ENCODE peak calls at places on chromosomes 4 and X, in seven cellular contexts. S is fibroblast of lung, D is PC-3, E is HepG2, M is endothelial cell of umbilical vein, X is OCI-LY7, B is A549. V is an unnamed sample.

GRCh38 chrX:13428055-13428786 is 108.4 kb upstream of the ATXN3L start:
- DNase-seq in S (peak; percentile 83), D (peak; percentile 88), E (no peak), M (peak; percentile 76), X (no peak), B (peak; percentile 24), V (peak; percentile 39)

GRCh38 chr4:3010577-3010976 is 47.2 kb downstream of the GRK4 start:
- DNase-seq in S (no peak), D (peak; percentile 52), E (no peak), M (no peak), X (no peak), B (no peak), V (no peak)

GRCh38 chr4:22048326-22048725 is 99.8 kb upstream of the KCNIP4 start:
- DNase-seq in S (no peak), D (no peak), E (no peak), M (no peak), X (no peak), B (no peak), V (no peak)

GRCh38 chr4:160481696-160482330 is 1378.9 kb downstream of the RAPGEF2 start:
- DNase-seq in S (no peak), D (no peak), E (no peak), M (no peak), X (no peak), B (no peak), V (no peak)

GRCh38 chr4:109977854-109978501 is 65.3 kb downstream of the EGF start:
- DNase-seq in S (peak; percentile 59), D (peak; percentile 79), E (peak; percentile 18), M (peak; percentile 51), X (peak; percentile 62), B (peak; percentile 10), V (peak; percentile 38)

GRCh38 chr4:103019319-103020124 is at the start of gene SLC9B1:
- DNase-seq in S (peak; percentile 99), D (peak; percentile 95), E (peak; percentile 77), M (peak; percentile 96), X (peak; percentile 81), B (peak; percentile 66), V (no peak)

GRCh38 chr4:186021461-186022167 is 47.3 kb upstream of the TLR3 start:
- DNase-seq in S (peak; percentile 24), D (peak; percentile 44), E (peak; percentile 30), M (peak; percentile 69), X (peak; percentile 44), B (peak; percentile 14), V (peak; percentile 88)

GRCh38 chr4:172073590-172073989 is 260.4 kb downstream of the GALNTL6 start:
- DNase-seq in S (no peak), D (no peak), E (no peak), M (no peak), X (no peak), B (no peak), V (peak; percentile 60)

GRCh38 chrX:19344207-19344534 is 444 bp downstream of the PDHA1 start:
- DNase-seq in S (no peak), D (no peak), E (no peak), M (peak; percentile 1), X (no peak), B (no peak), V (no peak)

GRCh38 chrX:19343085-19343461 is 654 bp upstream of the PDHA1 start:
- DNase-seq in S (no peak), D (no peak), E (peak; percentile 36), M (no peak), X (no peak), B (no peak), V (peak; percentile 52)

GRCh38 chrX:19343462-19344206 is at the start of gene PDHA1:
- DNase-seq in S (peak; percentile 86), D (peak; percentile 95), E (peak; percentile 81), M (peak; percentile 92), X (peak; percentile 93), B (peak; percentile 77), V (peak; percentile 95)

GRCh38 chrX:19344661-19345060 is 934 bp downstream of the PDHA1 start:
- DNase-seq in S (no peak), D (no peak), E (no peak), M (peak; percentile 1), X (peak; percentile 11), B (no peak), V (no peak)

DNA sequence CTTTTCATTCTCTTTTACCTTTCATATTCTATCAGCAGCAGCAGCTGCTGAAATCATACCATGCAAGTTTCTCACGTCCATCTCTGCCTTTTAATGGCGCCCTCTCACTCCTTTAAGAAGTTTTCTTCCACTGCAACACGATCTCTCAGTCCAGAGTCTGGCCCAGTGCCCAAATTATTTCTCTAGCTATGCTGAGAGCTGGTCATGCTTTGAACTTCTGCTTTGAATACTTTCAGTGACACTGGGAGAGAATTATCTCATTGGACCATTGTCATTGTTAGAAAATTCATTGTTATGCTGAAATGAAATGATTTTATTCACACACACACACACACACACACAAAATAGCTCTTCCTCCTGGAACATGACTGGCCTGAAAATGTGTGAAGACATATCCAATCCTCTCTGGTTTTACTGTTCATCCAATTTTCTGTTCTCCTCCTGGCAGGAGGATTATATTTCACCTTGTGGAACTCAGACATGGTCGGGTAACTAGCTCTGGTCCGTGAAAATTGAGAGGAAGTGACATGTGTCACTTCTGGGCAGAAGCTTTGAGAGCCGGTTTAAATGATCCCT is 1.3 kb upstream of the PDHA1 start:
- DNase-seq in S (peak; percentile 9), D (peak; percentile 7), E (no peak), M (no peak), X (peak; percentile 0), B (no peak), V (no peak)
- H3K4me2 ChIP-seq in S (no peak overlapping the region), D (no peak overlapping the region), E (peak overlapping the region; percentile 93), M (no peak overlapping the region), X (peak overlapping the region; percentile 95), B (no peak overlapping the region), V (peak overlapping the region; percentile 79)

GRCh38 chrX:68695206-68695845 is 47.9 kb downstream of the STARD8 start:
- DNase-seq in S (no peak), D (no peak), E (no peak), M (no peak), X (no peak), B (peak; percentile 26), V (no peak)

GRCh38 chrX:68698955-68699354 is 51.5 kb downstream of the STARD8 start:
- DNase-seq in S (no peak), D (no peak), E (peak; percentile 66), M (no peak), X (no peak), B (no peak), V (no peak)

GRCh38 chrX:68696267-68696666 is 48.8 kb downstream of the STARD8 start:
- DNase-seq in S (no peak), D (no peak), E (no peak), M (no peak), X (no peak), B (no peak), V (no peak)

GRCh38 chrX:68697036-68697435 is 49.6 kb downstream of the STARD8 start:
- DNase-seq in S (no peak), D (no peak), E (no peak), M (peak; percentile 44), X (no peak), B (no peak), V (no peak)

DNA sequence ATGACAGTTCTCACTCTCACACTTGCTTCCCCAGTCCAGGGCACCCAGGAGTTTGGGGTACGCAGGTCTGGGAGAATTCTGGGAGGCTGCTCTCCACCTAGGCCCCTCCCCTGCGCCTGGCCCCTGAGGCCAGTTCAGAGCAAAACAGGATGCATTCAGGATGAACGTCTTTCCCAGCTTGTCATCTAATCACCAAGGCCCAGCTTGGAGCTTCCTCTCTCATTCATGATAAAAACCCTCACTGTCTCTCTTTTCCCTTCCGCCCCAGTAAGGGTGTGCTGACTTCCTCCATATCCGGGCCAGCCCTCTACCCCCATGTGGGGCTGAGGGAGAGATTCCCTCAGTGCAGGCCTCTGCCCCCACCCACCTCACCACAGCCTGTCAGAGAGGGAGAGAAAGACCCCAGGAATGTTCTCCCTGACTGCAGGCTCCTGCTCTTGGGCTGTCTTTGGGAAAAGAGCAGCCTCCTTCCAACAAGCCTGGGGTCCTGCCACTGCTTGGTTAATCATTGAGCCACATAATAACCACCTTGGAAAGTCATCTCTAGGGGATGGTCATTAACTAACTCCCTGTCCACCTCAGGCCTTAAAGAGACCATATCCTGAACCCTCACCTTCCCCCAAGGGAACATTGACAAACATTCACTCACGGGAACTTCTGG is 50.1 kb downstream of the STARD8 start:
- DNase-seq in S (no peak), D (no peak), E (no peak), M (peak; percentile 53), X (no peak), B (no peak), V (no peak)
- H3K4me3 ChIP-seq in S (no peak overlapping the region), D (no peak overlapping the region), E (peak overlapping the region; percentile 16), M (no peak overlapping the region), X (no peak overlapping the region), B (no peak overlapping the region), V (no peak overlapping the region)

GRCh38 chrX:40272141-40272540 is 174.4 kb upstream of the BCOR start:
- DNase-seq in S (peak; percentile 27), D (no peak), E (no peak), M (no peak), X (no peak), B (no peak), V (no peak)

GRCh38 chrX:40266490-40267333 is 169.0 kb upstream of the BCOR start:
- DNase-seq in S (peak; percentile 53), D (peak; percentile 71), E (peak; percentile 23), M (peak; percentile 45), X (peak; percentile 62), B (peak; percentile 73), V (peak; percentile 88)

GRCh38 chrX:40268126-40268525 is 170.4 kb upstream of the BCOR start:
- DNase-seq in S (no peak), D (no peak), E (no peak), M (no peak), X (no peak), B (no peak), V (no peak)

GRCh38 chrX:40262641-40263560 is 165.1 kb upstream of the BCOR start:
- DNase-seq in S (peak; percentile 62), D (peak; percentile 37), E (peak; percentile 8), M (peak; percentile 22), X (no peak), B (no peak), V (no peak)

DNA sequence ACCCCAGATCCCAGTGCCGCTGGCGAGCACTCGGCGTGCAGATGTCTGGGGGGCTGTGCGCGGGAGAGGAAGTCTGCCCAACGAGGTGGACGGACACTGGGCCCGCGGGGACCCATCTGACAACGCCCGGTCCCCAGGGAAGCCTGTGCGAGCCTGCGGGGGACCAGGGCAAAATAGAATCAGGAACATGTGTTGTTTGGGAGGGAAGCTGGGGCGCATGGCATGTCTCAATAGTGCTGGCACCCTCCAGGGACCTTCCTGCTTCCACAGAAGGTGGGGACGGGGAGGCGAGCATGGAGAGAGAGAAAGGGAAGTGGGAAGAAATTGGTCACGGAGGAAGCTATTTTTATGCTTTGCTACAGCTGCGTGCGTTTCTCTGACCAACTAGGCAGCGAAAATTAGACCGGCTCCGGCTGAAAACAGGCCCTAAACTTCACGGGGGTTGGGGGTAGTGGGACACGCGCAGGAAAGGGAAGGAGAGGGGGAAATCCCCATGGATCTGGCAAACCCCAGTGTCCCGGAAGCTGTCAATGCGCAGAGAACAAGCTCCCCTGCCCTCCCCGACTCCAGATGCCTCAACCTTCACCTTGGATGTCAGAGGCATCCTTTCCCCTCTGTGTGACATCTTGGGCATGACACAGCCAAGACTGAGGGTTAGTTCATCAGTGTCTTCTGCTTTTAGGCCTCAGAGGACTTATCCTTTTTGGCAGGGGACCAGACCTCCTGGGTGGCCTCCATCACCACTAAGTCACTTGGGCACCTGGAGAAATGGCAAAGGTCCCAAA is 169.8 kb upstream of the BCOR start:
- DNase-seq in S (no peak), D (no peak), E (no peak), M (peak; percentile 3), X (peak; percentile 14), B (no peak), V (no peak)
- H3K27ac ChIP-seq in S (peak overlapping the region; percentile 27), D (no peak overlapping the region), E (no peak overlapping the region), M (peak overlapping the region; percentile 34), X (no peak overlapping the region), B (peak overlapping the region; percentile 96), V (no peak overlapping the region)

DNA sequence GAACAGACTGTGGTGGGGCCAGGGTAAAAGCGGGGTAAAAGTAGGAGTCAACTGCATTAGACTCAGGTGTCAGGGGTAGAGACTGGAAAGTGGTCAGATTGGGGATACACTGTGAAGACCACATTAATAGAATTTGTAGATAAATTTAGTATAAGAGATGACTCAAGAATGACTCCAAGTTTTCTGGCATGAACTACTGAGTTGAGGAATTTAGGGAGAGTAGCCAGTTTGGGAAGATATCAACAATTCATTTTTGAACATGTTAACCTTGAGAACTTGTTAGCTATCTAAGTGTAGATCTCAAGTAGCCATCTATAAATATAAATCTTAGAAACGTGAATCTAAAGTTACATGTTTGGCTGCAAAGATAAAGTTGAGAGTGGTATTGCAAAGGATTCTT is 206.9 kb upstream of the HCCS start:
- DNase-seq in S (peak; percentile 73), D (peak; percentile 72), E (no peak), M (no peak), X (no peak), B (no peak), V (no peak)
- H3K4me2 ChIP-seq in S (no peak overlapping the region), D (peak overlapping the region; percentile 28), E (no peak overlapping the region), M (no peak overlapping the region), X (no peak overlapping the region), B (no peak overlapping the region), V (no peak overlapping the region)